ENCODE peak calls at places on chromosomes 3 and 15, in seven cellular contexts. One of them, this sample, is unnamed.

GRCh38 chr3:25300141-25300540 is 127.9 kb upstream of the RARB start:
- DNase-seq in T-helper 17 cell: no peak
- DNase-seq in WTC11: no peak
- DNase-seq in EH: no peak
- DNase-seq in neuronal stem cell: no peak
- DNase-seq in dorsolateral prefrontal cortex: no peak
- DNase-seq in lung: no peak
- DNase-seq in this sample: no peak

GRCh38 chr15:82810863-82811421 is 1.5 kb downstream of the WHAMM start:
- DNase-seq in T-helper 17 cell: peak; percentile 42
- DNase-seq in WTC11: no peak
- DNase-seq in EH: no peak
- DNase-seq in neuronal stem cell: no peak
- DNase-seq in dorsolateral prefrontal cortex: no peak
- DNase-seq in lung: no peak
- DNase-seq in this sample: no peak

GRCh38 chr15:78906310-78906608 is 33.6 kb downstream of the MORF4L1 start:
- DNase-seq in T-helper 17 cell: no peak
- DNase-seq in WTC11: no peak
- DNase-seq in EH: peak; percentile 93
- DNase-seq in neuronal stem cell: no peak
- DNase-seq in dorsolateral prefrontal cortex: no peak
- DNase-seq in lung: peak; percentile 81
- DNase-seq in this sample: no peak

GRCh38 chr3:52704611-52705437 is 767 bp downstream of the GLT8D1 start:
- DNase-seq in T-helper 17 cell: no peak
- DNase-seq in WTC11: no peak
- DNase-seq in EH: peak; percentile 60
- DNase-seq in neuronal stem cell: no peak
- DNase-seq in dorsolateral prefrontal cortex: no peak
- DNase-seq in lung: no peak
- DNase-seq in this sample: peak; percentile 21

GRCh38 chr3:129837057-129837631 is 56.4 kb downstream of the TMCC1 start:
- DNase-seq in T-helper 17 cell: no peak
- DNase-seq in WTC11: no peak
- DNase-seq in EH: peak; percentile 38
- DNase-seq in neuronal stem cell: no peak
- DNase-seq in dorsolateral prefrontal cortex: no peak
- DNase-seq in lung: no peak
- DNase-seq in this sample: peak; percentile 68

GRCh38 chr3:178059124-178059523 is 477.1 kb upstream of the KCNMB2 start:
- DNase-seq in T-helper 17 cell: no peak
- DNase-seq in WTC11: no peak
- DNase-seq in EH: peak; percentile 18
- DNase-seq in neuronal stem cell: no peak
- DNase-seq in dorsolateral prefrontal cortex: no peak
- DNase-seq in lung: no peak
- DNase-seq in this sample: no peak

GRCh38 chr3:51975857-51976549 is 1.1 kb downstream of the ABHD14A start:
- DNase-seq in T-helper 17 cell: no peak
- DNase-seq in WTC11: peak; percentile 75
- DNase-seq in EH: peak; percentile 73
- DNase-seq in neuronal stem cell: no peak
- DNase-seq in dorsolateral prefrontal cortex: peak; percentile 85
- DNase-seq in lung: peak; percentile 69
- DNase-seq in this sample: peak; percentile 77

GRCh38 chr3:16253601-16254000 is 11.1 kb downstream of the DPH3 start:
- DNase-seq in T-helper 17 cell: no peak
- DNase-seq in WTC11: no peak
- DNase-seq in EH: no peak
- DNase-seq in neuronal stem cell: no peak
- DNase-seq in dorsolateral prefrontal cortex: peak; percentile 51
- DNase-seq in lung: peak; percentile 69
- DNase-seq in this sample: no peak

GRCh38 chr3:184556502-184557347 is 4.9 kb upstream of the EPHB3 start:
- DNase-seq in T-helper 17 cell: no peak
- DNase-seq in WTC11: no peak
- DNase-seq in EH: no peak
- DNase-seq in neuronal stem cell: no peak
- DNase-seq in dorsolateral prefrontal cortex: no peak
- DNase-seq in lung: no peak
- DNase-seq in this sample: no peak

GRCh38 chr3:56860948-56861347 is 59.2 kb upstream of the ARHGEF3 start:
- DNase-seq in T-helper 17 cell: no peak
- DNase-seq in WTC11: no peak
- DNase-seq in EH: no peak
- DNase-seq in neuronal stem cell: no peak
- DNase-seq in dorsolateral prefrontal cortex: no peak
- DNase-seq in lung: no peak
- DNase-seq in this sample: no peak

GRCh38 chr3:41148446-41148845 is 50.9 kb upstream of the CTNNB1 start:
- DNase-seq in T-helper 17 cell: no peak
- DNase-seq in WTC11: no peak
- DNase-seq in EH: no peak
- DNase-seq in neuronal stem cell: no peak
- DNase-seq in dorsolateral prefrontal cortex: no peak
- DNase-seq in lung: no peak
- DNase-seq in this sample: no peak

GRCh38 chr15:51155906-51156305 is 61.2 kb upstream of the TNFAIP8L3 start:
- DNase-seq in T-helper 17 cell: no peak
- DNase-seq in WTC11: no peak
- DNase-seq in EH: no peak
- DNase-seq in neuronal stem cell: no peak
- DNase-seq in dorsolateral prefrontal cortex: no peak
- DNase-seq in lung: no peak
- DNase-seq in this sample: no peak

GRCh38 chr3:159724627-159725026 is 264.0 kb upstream of the IL12A start:
- DNase-seq in T-helper 17 cell: no peak
- DNase-seq in WTC11: no peak
- DNase-seq in EH: peak; percentile 62
- DNase-seq in neuronal stem cell: no peak
- DNase-seq in dorsolateral prefrontal cortex: no peak
- DNase-seq in lung: no peak
- DNase-seq in this sample: no peak

GRCh38 chr15:74540135-74540760 is 772 bp upstream of the ARID3B start:
- DNase-seq in T-helper 17 cell: no peak
- DNase-seq in WTC11: no peak
- DNase-seq in EH: peak; percentile 41
- DNase-seq in neuronal stem cell: no peak
- DNase-seq in dorsolateral prefrontal cortex: no peak
- DNase-seq in lung: no peak
- DNase-seq in this sample: no peak

GRCh38 chr3:180306691-180307090 is 270.0 kb upstream of the PEX5L start:
- DNase-seq in T-helper 17 cell: no peak
- DNase-seq in WTC11: no peak
- DNase-seq in EH: no peak
- DNase-seq in neuronal stem cell: no peak
- DNase-seq in dorsolateral prefrontal cortex: peak; percentile 29
- DNase-seq in lung: no peak
- DNase-seq in this sample: no peak

GRCh38 chr15:44536298-44536961 is 517 bp upstream of the EIF3J start:
- DNase-seq in T-helper 17 cell: no peak
- DNase-seq in WTC11: peak; percentile 82
- DNase-seq in EH: peak; percentile 92
- DNase-seq in neuronal stem cell: peak; percentile 83
- DNase-seq in dorsolateral prefrontal cortex: peak; percentile 81
- DNase-seq in lung: peak; percentile 82
- DNase-seq in this sample: peak; percentile 89

GRCh38 chr3:5172018-5172417 is 15.5 kb upstream of the EDEM1 start:
- DNase-seq in T-helper 17 cell: no peak
- DNase-seq in WTC11: no peak
- DNase-seq in EH: no peak
- DNase-seq in neuronal stem cell: no peak
- DNase-seq in dorsolateral prefrontal cortex: no peak
- DNase-seq in lung: no peak
- DNase-seq in this sample: no peak

GRCh38 chr3:54065140-54065539 is 57.2 kb upstream of the CACNA2D3 start:
- DNase-seq in T-helper 17 cell: no peak
- DNase-seq in WTC11: no peak
- DNase-seq in EH: no peak
- DNase-seq in neuronal stem cell: no peak
- DNase-seq in dorsolateral prefrontal cortex: no peak
- DNase-seq in lung: no peak
- DNase-seq in this sample: no peak

GRCh38 chr15:96264351-96264798 is 66.1 kb upstream of the NR2F2 start:
- DNase-seq in T-helper 17 cell: no peak
- DNase-seq in WTC11: no peak
- DNase-seq in EH: no peak
- DNase-seq in neuronal stem cell: no peak
- DNase-seq in dorsolateral prefrontal cortex: no peak
- DNase-seq in lung: peak; percentile 79
- DNase-seq in this sample: no peak

GRCh38 chr3:96813134-96813819 is 1.1 kb upstream of the EPHA6 start:
- DNase-seq in T-helper 17 cell: peak; percentile 7
- DNase-seq in WTC11: peak; percentile 90
- DNase-seq in EH: peak; percentile 46
- DNase-seq in neuronal stem cell: peak; percentile 77
- DNase-seq in dorsolateral prefrontal cortex: no peak
- DNase-seq in lung: peak; percentile 67
- DNase-seq in this sample: peak; percentile 79

GRCh38 chr3:193865339-193865738 is 270.6 kb upstream of the HES1 start:
- DNase-seq in T-helper 17 cell: no peak
- DNase-seq in WTC11: no peak
- DNase-seq in EH: no peak
- DNase-seq in neuronal stem cell: no peak
- DNase-seq in dorsolateral prefrontal cortex: no peak
- DNase-seq in lung: no peak
- DNase-seq in this sample: no peak

GRCh38 chr3:112333002-112333385 is at the start of gene CD200:
- DNase-seq in T-helper 17 cell: peak; percentile 18
- DNase-seq in WTC11: peak; percentile 85
- DNase-seq in EH: peak; percentile 10
- DNase-seq in neuronal stem cell: peak; percentile 56
- DNase-seq in dorsolateral prefrontal cortex: peak; percentile 53
- DNase-seq in lung: peak; percentile 35
- DNase-seq in this sample: peak; percentile 67

GRCh38 chr3:56758539-56758981 is 43.2 kb downstream of the ARHGEF3 start:
- DNase-seq in T-helper 17 cell: no peak
- DNase-seq in WTC11: no peak
- DNase-seq in EH: peak; percentile 86
- DNase-seq in neuronal stem cell: no peak
- DNase-seq in dorsolateral prefrontal cortex: no peak
- DNase-seq in lung: peak; percentile 42
- DNase-seq in this sample: peak; percentile 15